ENCODE peak calls at places on chromosomes 1 and 21, in four cellular contexts. G is tibial nerve, B is Peyer's patch, W is psoas muscle. A is an unnamed sample. For H3K27me3, the result is how much of the 10 kb centered on the place peaks cover.

GRCh38 chr21:39010629-39011404 is 172.4 kb downstream of the PSMG1 start:
- DNase-seq in G (no peak), B (no peak), W (no peak), A (peak)

GRCh38 chr1:235670157-235670776 is 20.7 kb upstream of the GNG4 start:
- DNase-seq in G (no peak), B (no peak), W (no peak), A (no peak)

GRCh38 chr1:18707696-18708257 is 77.1 kb downstream of the PAX7 start:
- DNase-seq in G (no peak), B (no peak), W (no peak), A (no peak)

GRCh38 chr1:3471356-3472087 is 17.1 kb downstream of the ARHGEF16 start:
- DNase-seq in G (no peak), B (peak), W (peak), A (peak)

GRCh38 chr1:43604192-43604591 is 45.8 kb upstream of the KDM4A start:
- DNase-seq in G (no peak), B (no peak), W (no peak), A (no peak)

GRCh38 chr1:95072532-95073419 is at the start of gene ALG14:
- DNase-seq in G (peak), B (peak), W (peak), A (peak)

GRCh38 chr1:1462318-1462966 is 9.1 kb upstream of the ATAD3B start:
- DNase-seq in G (no peak), B (no peak), W (no peak), A (peak)

GRCh38 chr1:177424746-177425145 is 254.0 kb downstream of the BRINP2 start:
- DNase-seq in G (no peak), B (no peak), W (no peak), A (no peak)

GRCh38 chr21:42362700-42363099 is 3.6 kb downstream of the TFF1 start:
- DNase-seq in G (no peak), B (no peak), W (no peak), A (no peak)

GRCh38 chr1:224637936-224638335 is 21.8 kb downstream of the CNIH3 start:
- DNase-seq in G (no peak), B (no peak), W (no peak), A (no peak)

DNA sequence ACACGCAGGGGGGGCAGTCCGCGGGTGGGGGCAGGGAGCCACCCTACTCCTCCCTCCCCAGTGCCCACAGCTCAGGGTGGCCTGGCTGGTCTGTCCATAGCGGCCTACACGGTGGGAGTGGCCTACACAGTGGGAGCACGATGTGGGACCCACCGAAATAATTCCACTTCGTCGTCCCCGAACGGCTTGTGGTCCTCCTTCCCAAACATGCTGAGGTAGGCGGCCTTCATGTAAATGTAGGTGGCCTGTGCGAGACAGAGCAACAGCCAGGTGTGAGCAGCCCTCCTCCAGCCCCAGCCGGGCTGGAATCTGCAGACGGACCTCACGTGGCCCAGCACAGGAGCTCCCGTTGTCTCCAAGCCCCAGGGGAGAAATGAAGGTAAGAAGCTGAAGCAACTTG is 34.4 kb downstream of the TTC39A start:
- DNase-seq in G (no peak), B (no peak), W (no peak), A (no peak)
- H3K27ac ChIP-seq in G (no peak), B (no peak), W (no peak), A (no peak)

DNA sequence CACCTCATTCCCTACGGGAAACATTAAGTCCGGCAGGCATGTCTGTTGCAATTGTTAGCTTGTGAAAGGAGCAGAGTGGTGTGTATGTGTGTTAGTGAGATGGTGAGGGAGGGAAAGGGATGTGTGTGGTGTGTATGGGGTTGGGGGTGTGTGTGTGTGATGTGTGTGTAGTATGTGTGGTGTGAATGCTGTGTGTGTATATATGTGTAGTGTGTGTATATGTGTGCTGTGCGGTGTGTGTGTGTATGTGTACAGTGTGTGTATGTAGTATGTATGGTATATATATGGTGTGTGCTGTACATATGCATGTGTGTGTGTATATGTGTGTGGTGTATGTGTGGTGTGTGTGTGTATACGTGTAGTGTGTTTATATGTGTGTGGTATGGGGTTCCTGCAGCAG is 20.8 kb upstream of the BLACAT1 start:
- DNase-seq in G (no peak), B (no peak), W (no peak), A (no peak)
- H3K27me3 ChIP-seq in G (half or more), B (under half), W (under half), A (half or more)

DNA sequence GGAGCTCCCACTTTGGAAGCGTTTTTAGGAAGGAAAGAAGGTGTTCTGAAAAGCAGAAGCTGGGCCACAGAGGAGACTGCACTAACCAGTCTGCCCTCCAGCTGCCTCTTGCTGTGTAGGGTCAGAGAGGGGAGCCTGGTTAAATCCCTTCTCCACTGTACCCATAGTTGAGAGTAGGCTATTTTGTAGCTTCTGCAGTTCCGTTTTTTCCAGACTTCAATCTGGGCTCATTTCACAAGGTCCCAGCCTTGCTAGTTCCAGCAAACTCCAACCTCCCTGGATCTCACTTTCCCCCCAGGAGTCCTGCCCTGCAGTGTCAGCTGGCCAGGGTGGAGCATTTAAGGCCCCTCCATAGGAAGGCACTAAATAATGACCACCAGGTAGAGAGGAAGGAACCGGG is 11.0 kb downstream of the TNN start:
- DNase-seq in G (no peak), B (no peak), W (no peak), A (no peak)
- TF ChIP-seq CTCF in G (no peak), B (no peak), W (no peak), A (no peak)

DNA sequence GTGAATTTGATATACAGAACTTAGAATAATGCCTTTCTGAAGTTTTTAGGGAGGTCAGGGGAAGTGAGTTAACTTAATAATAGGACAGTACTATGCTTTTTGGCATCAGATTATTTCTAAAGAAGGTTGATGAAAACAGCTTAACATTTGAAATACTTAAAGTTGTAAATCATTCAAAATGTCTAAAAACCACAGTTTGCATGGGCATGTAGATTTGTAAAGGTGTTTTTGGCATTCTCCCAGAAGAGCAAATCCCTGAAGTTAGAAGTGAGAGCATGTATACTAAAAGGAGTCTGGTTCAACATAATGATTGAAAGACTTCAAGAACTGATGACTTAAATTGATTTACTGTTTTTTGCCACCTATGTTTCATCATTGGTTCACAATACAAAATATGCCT is 6.7 kb downstream of the DR1 start:
- DNase-seq in G (no peak), B (no peak), W (no peak), A (no peak)
- H3K27ac ChIP-seq in G (no peak), B (no peak), W (peak), A (no peak)